ENCODE peak calls at places on chromosome 13, in five cellular contexts. L is AG04450, Z is endodermal cell, J is AG09319, M is HT1080. Q is an unnamed sample.
A peak's percentile ranks its signal among the peaks of the same experiment; 100 is the strongest.

GRCh38 chr13:102138635-102139225 is 263.1 kb downstream of the FGF14 start:
- DNase-seq in J (no peak), L (no peak), M (no peak), Z (no peak), Q (no peak)

GRCh38 chr13:44142911-44143665 is 230.5 kb upstream of the SERP2 start:
- DNase-seq in M (peak; percentile 92), Z (no peak), J (no peak), L (no peak), Q (no peak)

GRCh38 chr13:110486061-110486780 is 75.3 kb downstream of the RAB20 start:
- DNase-seq in L (no peak), Z (peak; percentile 90), M (no peak), J (no peak), Q (no peak)

GRCh38 chr13:113489171-113489548 is 1.4 kb downstream of the DCUN1D2 start:
- DNase-seq in L (no peak), J (no peak), M (no peak), Z (peak; percentile 91), Q (no peak)

GRCh38 chr13:96792736-96793444 is 201.4 kb downstream of the OXGR1 start:
- DNase-seq in J (no peak), L (no peak), M (peak; percentile 35), Z (no peak), Q (peak; percentile 62)

GRCh38 chr13:54226866-54227265 is 1198.3 kb downstream of the OLFM4 start:
- DNase-seq in J (no peak), M (peak; percentile 55), Z (no peak), L (no peak), Q (no peak)

GRCh38 chr13:71866173-71867091 is 572 bp downstream of the DACH1 start:
- DNase-seq in M (peak; percentile 31), J (no peak), Z (peak; percentile 76), L (no peak), Q (peak; percentile 54)

GRCh38 chr13:50167224-50167947 is 152.1 kb downstream of the KCNRG start:
- DNase-seq in L (no peak), Z (no peak), M (no peak), J (no peak), Q (no peak)

GRCh38 chr13:100532836-100533435 is 55.7 kb downstream of the GGACT start:
- DNase-seq in J (no peak), M (no peak), L (no peak), Z (peak; percentile 44), Q (no peak)

GRCh38 chr13:94181461-94182107 is 297.9 kb downstream of the DCT start:
- DNase-seq in M (no peak), J (no peak), Z (no peak), L (no peak), Q (no peak)

GRCh38 chr13:30726192-30726591 is 9.2 kb upstream of the ALOX5AP start:
- DNase-seq in Z (no peak), J (no peak), L (no peak), M (no peak), Q (no peak)

GRCh38 chr13:101626925-101627555 is 174.6 kb downstream of the ITGBL1 start:
- DNase-seq in M (peak; percentile 51), L (no peak), J (no peak), Z (no peak), Q (no peak)

GRCh38 chr13:81872581-81872980 is 1531.7 kb upstream of the SPRY2 start:
- DNase-seq in M (peak; percentile 50), Z (peak; percentile 77), L (no peak), J (no peak), Q (no peak)

GRCh38 chr13:110832531-110832930 is 82.3 kb downstream of the ANKRD10 start:
- DNase-seq in L (no peak), Z (no peak), J (no peak), M (no peak), Q (no peak)

GRCh38 chr13:63124863-63125262 is 1709.2 kb upstream of the PCDH20 start:
- DNase-seq in J (no peak), M (peak; percentile 3), L (no peak), Z (no peak), Q (no peak)

GRCh38 chr13:32645854-32646253 is 59.6 kb downstream of the PDS5B start:
- DNase-seq in M (no peak), J (no peak), Z (no peak), L (no peak), Q (no peak)

GRCh38 chr13:52022355-52022754 is 2.1 kb upstream of the UTP14C start:
- DNase-seq in Z (no peak), J (no peak), L (no peak), M (no peak), Q (no peak)

GRCh38 chr13:105202384-105202783 is 1333.1 kb downstream of the EFNB2 start:
- DNase-seq in L (no peak), J (no peak), M (peak; percentile 44), Z (no peak), Q (no peak)

GRCh38 chr13:112245179-112245724 is 130.9 kb upstream of the SPACA7 start:
- DNase-seq in L (no peak), M (no peak), J (no peak), Z (peak; percentile 30), Q (no peak)

GRCh38 chr13:21435710-21436151 is 23.4 kb downstream of the ZDHHC20 start:
- DNase-seq in J (peak; percentile 65), M (peak; percentile 85), Z (no peak), L (peak; percentile 23), Q (peak; percentile 69)

GRCh38 chr13:47085346-47085745 is 188.5 kb upstream of the HTR2A start:
- DNase-seq in M (no peak), L (no peak), J (no peak), Z (no peak), Q (no peak)

GRCh38 chr13:99199541-99200432 is 867 bp upstream of the UBAC2 start:
- DNase-seq in Z (no peak), L (no peak), M (no peak), J (no peak), Q (peak; percentile 40)

GRCh38 chr13:34310539-34310938 is 492.6 kb downstream of the RFC3 start:
- DNase-seq in L (no peak), Z (no peak), J (no peak), M (no peak), Q (no peak)

GRCh38 chr13:47678201-47678963 is 322.7 kb downstream of the SUCLA2 start:
- DNase-seq in J (no peak), L (no peak), Z (no peak), M (no peak), Q (no peak)

GRCh38 chr13:75319244-75319643 is 162.7 kb downstream of the TBC1D4 start:
- DNase-seq in J (no peak), Z (no peak), M (peak; percentile 83), L (no peak), Q (no peak)

GRCh38 chr13:39943711-39944110 is 288.2 kb downstream of the COG6 start:
- DNase-seq in Z (no peak), J (no peak), M (no peak), L (no peak), Q (no peak)

GRCh38 chr13:101757446-101758039 is 305.1 kb downstream of the ITGBL1 start:
- DNase-seq in Z (no peak), M (peak; percentile 44), J (peak; percentile 27), L (no peak), Q (no peak)

GRCh38 chr13:102310691-102311432 is 91.0 kb downstream of the FGF14 start:
- DNase-seq in M (no peak), J (no peak), L (no peak), Z (no peak), Q (no peak)

GRCh38 chr13:45718063-45718462 is 15.9 kb downstream of the CBY2 start:
- DNase-seq in M (peak; percentile 19), J (no peak), L (no peak), Z (peak; percentile 59), Q (no peak)

Q was measured in body of pancreas.